ENCODE peak calls at places on chromosomes 12 and 14, in eight cellular contexts. One of them, this sample, is unnamed.

GRCh38 chr12:20438307-20438779 is 70.0 kb downstream of the PDE3A start:
- DNase-seq in GM23248: peak; percentile 62
- DNase-seq in HCT116: no peak
- DNase-seq in SK-N-SH: no peak
- DNase-seq in neural progenitor cell: no peak
- DNase-seq in OCI-LY7: no peak
- DNase-seq in MM.1S: no peak
- DNase-seq in PC-3: no peak
- DNase-seq in this sample: no peak

GRCh38 chr14:34120185-34120977 is 169.5 kb upstream of the EGLN3 start:
- DNase-seq in neural progenitor cell: peak; percentile 25
- DNase-seq in GM23248: no peak
- DNase-seq in MM.1S: no peak
- DNase-seq in OCI-LY7: no peak
- DNase-seq in SK-N-SH: no peak
- DNase-seq in PC-3: no peak
- DNase-seq in HCT116: no peak
- DNase-seq in this sample: no peak

GRCh38 chr12:118330421-118331018 is 42.2 kb downstream of the TAOK3 start:
- DNase-seq in HCT116: no peak
- DNase-seq in GM23248: no peak
- DNase-seq in OCI-LY7: peak; percentile 68
- DNase-seq in SK-N-SH: peak; percentile 63
- DNase-seq in PC-3: no peak
- DNase-seq in MM.1S: no peak
- DNase-seq in neural progenitor cell: no peak
- DNase-seq in this sample: peak; percentile 12

GRCh38 chr12:3777206-3777809 is 24.4 kb upstream of the CRACR2A start:
- DNase-seq in neural progenitor cell: peak; percentile 66
- DNase-seq in GM23248: peak; percentile 69
- DNase-seq in OCI-LY7: peak; percentile 50
- DNase-seq in PC-3: peak; percentile 64
- DNase-seq in HCT116: peak; percentile 33
- DNase-seq in SK-N-SH: peak; percentile 61
- DNase-seq in MM.1S: peak; percentile 51
- DNase-seq in this sample: peak; percentile 67

GRCh38 chr14:50736932-50737419 is 68.9 kb upstream of the SAV1 start:
- DNase-seq in MM.1S: no peak
- DNase-seq in HCT116: no peak
- DNase-seq in neural progenitor cell: no peak
- DNase-seq in OCI-LY7: no peak
- DNase-seq in PC-3: no peak
- DNase-seq in SK-N-SH: no peak
- DNase-seq in GM23248: no peak
- DNase-seq in this sample: no peak

GRCh38 chr12:62924084-62924483 is 10.9 kb downstream of the PPM1H start:
- DNase-seq in HCT116: no peak
- DNase-seq in SK-N-SH: no peak
- DNase-seq in GM23248: no peak
- DNase-seq in neural progenitor cell: no peak
- DNase-seq in OCI-LY7: no peak
- DNase-seq in PC-3: no peak
- DNase-seq in MM.1S: no peak
- DNase-seq in this sample: no peak

GRCh38 chr12:113934946-113935345 is 31.2 kb downstream of the RBM19 start:
- DNase-seq in neural progenitor cell: no peak
- DNase-seq in MM.1S: no peak
- DNase-seq in PC-3: no peak
- DNase-seq in SK-N-SH: no peak
- DNase-seq in HCT116: no peak
- DNase-seq in GM23248: no peak
- DNase-seq in OCI-LY7: no peak
- DNase-seq in this sample: no peak

GRCh38 chr12:46267618-46268348 is 1.1 kb downstream of the SLC38A1 start:
- DNase-seq in OCI-LY7: peak; percentile 53
- DNase-seq in GM23248: peak; percentile 71
- DNase-seq in SK-N-SH: peak; percentile 60
- DNase-seq in PC-3: peak; percentile 36
- DNase-seq in MM.1S: peak; percentile 48
- DNase-seq in neural progenitor cell: peak; percentile 49
- DNase-seq in HCT116: no peak
- DNase-seq in this sample: peak; percentile 38

GRCh38 chr14:23865502-23865901 is 88.1 kb upstream of the DHRS4 start:
- DNase-seq in neural progenitor cell: no peak
- DNase-seq in SK-N-SH: no peak
- DNase-seq in MM.1S: no peak
- DNase-seq in OCI-LY7: no peak
- DNase-seq in PC-3: peak; percentile 27
- DNase-seq in GM23248: no peak
- DNase-seq in HCT116: no peak
- DNase-seq in this sample: no peak

GRCh38 chr12:18262514-18262913 is 1.2 kb downstream of the PIK3C2G start:
- DNase-seq in MM.1S: no peak
- DNase-seq in SK-N-SH: no peak
- DNase-seq in PC-3: peak; percentile 72
- DNase-seq in GM23248: no peak
- DNase-seq in neural progenitor cell: no peak
- DNase-seq in OCI-LY7: no peak
- DNase-seq in HCT116: no peak
- DNase-seq in this sample: no peak

GRCh38 chr12:111406474-111407370 is 999 bp downstream of the SH2B3 start:
- DNase-seq in MM.1S: peak; percentile 13
- DNase-seq in neural progenitor cell: peak; percentile 37
- DNase-seq in HCT116: no peak
- DNase-seq in OCI-LY7: peak; percentile 48
- DNase-seq in GM23248: peak; percentile 23
- DNase-seq in SK-N-SH: peak; percentile 44
- DNase-seq in PC-3: no peak
- DNase-seq in this sample: no peak

GRCh38 chr14:96098309-96098998 is 59.3 kb downstream of the C14orf132 start:
- DNase-seq in PC-3: peak; percentile 73
- DNase-seq in OCI-LY7: peak; percentile 46
- DNase-seq in neural progenitor cell: peak; percentile 85
- DNase-seq in MM.1S: peak; percentile 23
- DNase-seq in HCT116: peak; percentile 64
- DNase-seq in GM23248: peak; percentile 81
- DNase-seq in SK-N-SH: peak; percentile 70
- DNase-seq in this sample: peak; percentile 80

GRCh38 chr14:63205281-63205575 is 985 bp downstream of the RHOJ start:
- DNase-seq in MM.1S: no peak
- DNase-seq in OCI-LY7: no peak
- DNase-seq in GM23248: peak; percentile 38
- DNase-seq in PC-3: no peak
- DNase-seq in SK-N-SH: no peak
- DNase-seq in HCT116: no peak
- DNase-seq in neural progenitor cell: no peak
- DNase-seq in this sample: no peak

GRCh38 chr14:51529731-51530130 is 122.0 kb upstream of the FRMD6 start:
- DNase-seq in GM23248: no peak
- DNase-seq in HCT116: no peak
- DNase-seq in PC-3: no peak
- DNase-seq in OCI-LY7: no peak
- DNase-seq in neural progenitor cell: no peak
- DNase-seq in SK-N-SH: peak; percentile 28
- DNase-seq in MM.1S: no peak
- DNase-seq in this sample: no peak

GRCh38 chr14:56423591-56423991 is 156.0 kb upstream of the TMEM260 start:
- DNase-seq in MM.1S: no peak
- DNase-seq in OCI-LY7: no peak
- DNase-seq in neural progenitor cell: no peak
- DNase-seq in HCT116: no peak
- DNase-seq in SK-N-SH: no peak
- DNase-seq in PC-3: no peak
- DNase-seq in GM23248: peak; percentile 12
- DNase-seq in this sample: peak; percentile 46

GRCh38 chr14:99518441-99519346 is 37.5 kb downstream of the CCNK start:
- DNase-seq in PC-3: peak; percentile 77
- DNase-seq in HCT116: peak; percentile 23
- DNase-seq in MM.1S: peak; percentile 45
- DNase-seq in SK-N-SH: peak; percentile 94
- DNase-seq in neural progenitor cell: peak; percentile 71
- DNase-seq in OCI-LY7: peak; percentile 72
- DNase-seq in GM23248: peak; percentile 57
- DNase-seq in this sample: peak; percentile 82

DNA sequence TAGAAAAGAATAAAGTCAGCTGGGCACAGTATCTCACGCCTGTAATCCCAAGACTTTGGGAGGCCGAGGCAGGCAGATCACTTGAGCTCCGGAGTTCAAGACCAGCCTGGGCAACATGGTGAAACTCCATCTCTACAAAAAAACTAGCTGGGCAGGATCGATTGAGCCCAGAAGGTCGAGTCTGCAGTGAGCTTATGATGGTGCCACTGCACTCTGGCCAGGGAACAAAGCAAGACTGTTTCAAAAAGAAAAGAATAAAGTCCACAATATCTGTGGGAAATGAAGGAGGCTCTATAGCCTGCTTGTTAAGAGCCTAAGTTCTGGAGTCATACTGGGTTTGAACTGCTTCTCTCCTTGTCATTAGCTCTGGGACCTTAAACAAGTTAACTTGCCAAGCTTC is 7.9 kb downstream of the MAPK1IP1L start:
- DNase-seq in SK-N-SH: no peak
- DNase-seq in MM.1S: no peak
- DNase-seq in PC-3: no peak
- DNase-seq in GM23248: no peak
- DNase-seq in neural progenitor cell: no peak
- DNase-seq in OCI-LY7: no peak
- DNase-seq in HCT116: no peak
- DNase-seq in this sample: no peak
- H3K36me3 ChIP-seq in SK-N-SH: peaks cover 90% of the 10 kb centered on the region
- H3K36me3 ChIP-seq in MM.1S: no peaks in the 10 kb centered on the region
- H3K36me3 ChIP-seq in PC-3: peaks cover 70% of the 10 kb centered on the region
- H3K36me3 ChIP-seq in GM23248: peaks cover 54% of the 10 kb centered on the region
- H3K36me3 ChIP-seq in neural progenitor cell: peaks cover 37% of the 10 kb centered on the region
- H3K36me3 ChIP-seq in OCI-LY7: peaks cover 98% of the 10 kb centered on the region
- H3K36me3 ChIP-seq in HCT116: peaks cover 36% of the 10 kb centered on the region
- H3K36me3 ChIP-seq in this sample: no peaks in the 10 kb centered on the region

GRCh38 chr12:101698782-101699347 is 1.4 kb downstream of the CHPT1 start:
- DNase-seq in PC-3: peak; percentile 34
- DNase-seq in HCT116: no peak
- DNase-seq in MM.1S: no peak
- DNase-seq in neural progenitor cell: no peak
- DNase-seq in SK-N-SH: peak; percentile 45
- DNase-seq in GM23248: peak; percentile 39
- DNase-seq in OCI-LY7: peak; percentile 46
- DNase-seq in this sample: no peak
- TF ChIP-seq EZH2phosphoT487 in PC-3: no peak
- TF ChIP-seq EZH2phosphoT487 in HCT116: no peak
- TF ChIP-seq EZH2phosphoT487 in MM.1S: no peak
- TF ChIP-seq EZH2phosphoT487 in neural progenitor cell: no peak
- TF ChIP-seq EZH2phosphoT487 in SK-N-SH: no peak
- TF ChIP-seq EZH2phosphoT487 in GM23248: no peak
- TF ChIP-seq EZH2phosphoT487 in OCI-LY7: no peak
- TF ChIP-seq EZH2phosphoT487 in this sample: no peak

DNA sequence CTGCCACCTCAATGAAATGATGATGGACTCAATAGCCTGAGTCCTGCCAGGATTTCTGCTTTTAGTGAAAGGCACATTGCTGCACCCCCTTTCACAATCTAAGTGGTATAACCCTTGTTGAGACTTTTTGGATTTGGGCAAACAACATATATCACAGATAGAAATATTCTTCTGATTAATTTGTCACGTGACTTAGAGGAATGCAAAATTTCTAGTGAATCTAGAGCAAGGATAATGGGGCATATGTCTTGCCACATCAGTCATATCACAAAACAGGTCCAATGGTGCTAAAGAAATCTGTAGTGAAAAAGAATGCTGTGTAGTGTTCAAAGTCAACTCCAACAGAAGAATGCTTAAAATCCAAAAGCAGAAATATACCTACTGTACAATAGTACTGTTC is 1386.3 kb downstream of the LRFN5 start:
- DNase-seq in MM.1S: no peak
- DNase-seq in PC-3: no peak
- DNase-seq in GM23248: no peak
- DNase-seq in OCI-LY7: no peak
- DNase-seq in HCT116: no peak
- DNase-seq in neural progenitor cell: no peak
- DNase-seq in SK-N-SH: no peak
- DNase-seq in this sample: no peak
- H3K36me3 ChIP-seq in MM.1S: no peaks in the 10 kb centered on the region
- H3K36me3 ChIP-seq in PC-3: no peaks in the 10 kb centered on the region
- H3K36me3 ChIP-seq in GM23248: no peaks in the 10 kb centered on the region
- H3K36me3 ChIP-seq in OCI-LY7: no peaks in the 10 kb centered on the region
- H3K36me3 ChIP-seq in HCT116: no peaks in the 10 kb centered on the region
- H3K36me3 ChIP-seq in neural progenitor cell: no peaks in the 10 kb centered on the region
- H3K36me3 ChIP-seq in SK-N-SH: no peaks in the 10 kb centered on the region
- H3K36me3 ChIP-seq in this sample: no peaks in the 10 kb centered on the region

GRCh38 chr12:89884917-89885316 is 176.3 kb upstream of the ATP2B1 start:
- DNase-seq in neural progenitor cell: peak; percentile 64
- DNase-seq in OCI-LY7: no peak
- DNase-seq in PC-3: no peak
- DNase-seq in HCT116: no peak
- DNase-seq in GM23248: no peak
- DNase-seq in MM.1S: no peak
- DNase-seq in SK-N-SH: no peak
- DNase-seq in this sample: no peak

GRCh38 chr12:89884365-89884915 is 175.8 kb upstream of the ATP2B1 start:
- DNase-seq in OCI-LY7: no peak
- DNase-seq in SK-N-SH: no peak
- DNase-seq in neural progenitor cell: peak; percentile 55
- DNase-seq in GM23248: no peak
- DNase-seq in HCT116: no peak
- DNase-seq in MM.1S: no peak
- DNase-seq in PC-3: no peak
- DNase-seq in this sample: no peak

GRCh38 chr12:89882051-89882450 is 173.4 kb upstream of the ATP2B1 start:
- DNase-seq in GM23248: peak; percentile 63
- DNase-seq in SK-N-SH: no peak
- DNase-seq in HCT116: no peak
- DNase-seq in OCI-LY7: no peak
- DNase-seq in MM.1S: no peak
- DNase-seq in PC-3: no peak
- DNase-seq in neural progenitor cell: peak; percentile 13
- DNase-seq in this sample: peak; percentile 40

GRCh38 chr12:89882757-89883156 is 174.1 kb upstream of the ATP2B1 start:
- DNase-seq in PC-3: no peak
- DNase-seq in MM.1S: no peak
- DNase-seq in SK-N-SH: no peak
- DNase-seq in HCT116: no peak
- DNase-seq in neural progenitor cell: no peak
- DNase-seq in GM23248: no peak
- DNase-seq in OCI-LY7: no peak
- DNase-seq in this sample: no peak

DNA sequence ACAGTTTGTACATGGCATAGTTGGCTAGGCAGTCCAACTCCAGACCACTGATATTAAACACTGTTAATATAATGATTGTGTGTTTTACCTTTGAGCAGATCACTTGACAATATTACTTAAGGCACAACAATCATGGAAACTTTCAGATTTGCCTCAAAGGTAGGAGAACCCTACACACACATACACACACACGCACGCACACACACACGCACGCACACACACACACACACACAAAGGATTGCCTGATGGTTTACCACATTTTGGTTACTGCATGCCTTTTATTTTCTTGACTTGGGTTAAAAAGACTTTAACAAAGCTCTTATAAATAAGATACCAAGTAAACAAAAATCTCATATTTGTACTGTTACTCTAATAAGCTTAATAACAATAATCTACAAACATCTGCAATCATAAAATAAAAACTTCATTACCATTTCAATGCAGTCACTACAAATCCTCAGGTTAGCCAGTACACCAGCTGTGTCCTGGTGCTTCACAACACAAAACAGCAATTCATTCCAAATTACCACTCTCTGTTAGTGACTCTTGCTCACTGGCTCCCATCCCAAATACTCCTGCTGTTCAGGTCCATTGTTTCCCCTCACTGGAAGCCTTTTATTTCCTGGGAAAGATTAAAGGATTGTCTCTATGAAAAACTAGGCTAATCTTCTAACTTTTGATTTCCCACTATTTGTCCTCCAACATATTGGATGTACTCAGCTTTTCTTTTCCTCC is 175.2 kb upstream of the ATP2B1 start:
- DNase-seq in neural progenitor cell: peak; percentile 89
- DNase-seq in MM.1S: no peak
- DNase-seq in GM23248: peak; percentile 49
- DNase-seq in HCT116: no peak
- DNase-seq in SK-N-SH: no peak
- DNase-seq in PC-3: no peak
- DNase-seq in OCI-LY7: no peak
- DNase-seq in this sample: no peak
- TF ChIP-seq EZH2phosphoT487 in neural progenitor cell: no peak
- TF ChIP-seq EZH2phosphoT487 in MM.1S: no peak
- TF ChIP-seq EZH2phosphoT487 in GM23248: no peak
- TF ChIP-seq EZH2phosphoT487 in HCT116: no peak
- TF ChIP-seq EZH2phosphoT487 in SK-N-SH: no peak
- TF ChIP-seq EZH2phosphoT487 in PC-3: no peak
- TF ChIP-seq EZH2phosphoT487 in OCI-LY7: no peak
- TF ChIP-seq EZH2phosphoT487 in this sample: no peak